ENCODE peak calls at places on chromosomes 6 and 20, in seven cellular contexts. W is ovary; R is tibial nerve; U is activated T-helper 1 cell treated with anti-CD3 and anti-CD28 coated beads, Interleukin-12 subunit alpha, Interleukin-12 subunit beta, Interleukin-2, Interleukin-4 antibody, amounts not matched to agents 30 ng/mL and 10 ng/mL and 1 ng/mL, durations not matched to agents 14 hours and 24 hours and 36 hours; P is stimulated activated CD4-positive, alpha-beta T cell treated with anti-CD3 and anti-CD28 coated beads, Interleukin-1b, Interleukin-23, amount 100 ng/mL, for 4 hours; S is lung microvascular endothelial cell; K is NCI-H510A. L is an unnamed sample.
A peak's percentile ranks its signal among the peaks of the same experiment; 100 is the strongest.

GRCh38 chr20:40251284-40251932 is 437.6 kb downstream of the MAFB start:
- DNase-seq in W (no peak), R (peak; percentile 30), U (no peak), P (no peak), S (peak; percentile 14), K (no peak), L (no peak)

GRCh38 chr20:57998981-57999464 is 229.4 kb downstream of the ANKRD60 start:
- DNase-seq in W (no peak), R (no peak), U (no peak), P (no peak), S (no peak), K (no peak), L (no peak)

GRCh38 chr20:53578492-53579222 is 15.0 kb downstream of the ZNF217 start:
- DNase-seq in W (no peak), R (peak; percentile 95), U (peak; percentile 62), P (no peak), S (peak; percentile 91), K (peak; percentile 42), L (no peak)

GRCh38 chr20:24785141-24785924 is 163.7 kb upstream of the CST7 start:
- DNase-seq in W (no peak), R (no peak), U (no peak), P (no peak), S (no peak), K (no peak), L (no peak)

GRCh38 chr6:3687847-3688246 is 63.7 kb downstream of the PXDC1 start:
- DNase-seq in W (no peak), R (no peak), U (no peak), P (no peak), S (no peak), K (no peak), L (no peak)

GRCh38 chr20:61263084-61263695 is 11.1 kb downstream of the CDH4 start:
- DNase-seq in W (no peak), R (peak; percentile 21), U (no peak), P (peak; percentile 24), S (peak; percentile 22), K (no peak), L (no peak)

GRCh38 chr6:130625825-130626500 is 201.2 kb upstream of the SMLR1 start:
- DNase-seq in W (no peak), R (no peak), U (no peak), P (no peak), S (no peak), K (no peak), L (no peak)

GRCh38 chr6:163751032-163751525 is 336.6 kb downstream of the QKI start:
- DNase-seq in W (no peak), R (no peak), U (peak; percentile 17), P (no peak), S (no peak), K (no peak), L (no peak)

GRCh38 chr6:683742-684440 is 9.0 kb downstream of the EXOC2 start:
- DNase-seq in W (no peak), R (no peak), U (no peak), P (no peak), S (peak; percentile 67), K (peak; percentile 65), L (no peak)